ENCODE peak calls at places on chromosome 4, in seven cellular contexts. One of them, this sample, is unnamed.

GRCh38 chr4:83358410-83358809 is 23.8 kb upstream of the HPSE start:
- DNase-seq in aorta: no peak
- DNase-seq in fibroblast of lung: peak; percentile 44
- DNase-seq in upper lobe of right lung: no peak
- DNase-seq in H7: no peak
- DNase-seq in kidney: no peak
- DNase-seq in adrenal gland: no peak
- DNase-seq in this sample: no peak

GRCh38 chr4:15420642-15421041 is 7.2 kb upstream of the C1QTNF7 start:
- DNase-seq in aorta: no peak
- DNase-seq in adrenal gland: no peak
- DNase-seq in upper lobe of right lung: no peak
- DNase-seq in fibroblast of lung: peak; percentile 73
- DNase-seq in H7: no peak
- DNase-seq in kidney: no peak
- DNase-seq in this sample: no peak

GRCh38 chr4:52234539-52235174 is 183.6 kb downstream of the SPATA18 start:
- DNase-seq in aorta: no peak
- DNase-seq in adrenal gland: no peak
- DNase-seq in fibroblast of lung: peak; percentile 56
- DNase-seq in kidney: no peak
- DNase-seq in H7: peak; percentile 10
- DNase-seq in upper lobe of right lung: no peak
- DNase-seq in this sample: no peak

GRCh38 chr4:40446785-40447184 is 111.7 kb downstream of the CHRNA9 start:
- DNase-seq in fibroblast of lung: no peak
- DNase-seq in upper lobe of right lung: no peak
- DNase-seq in H7: no peak
- DNase-seq in aorta: no peak
- DNase-seq in kidney: no peak
- DNase-seq in adrenal gland: no peak
- DNase-seq in this sample: no peak

GRCh38 chr4:44914223-44914622 is 187.9 kb upstream of the GNPDA2 start:
- DNase-seq in adrenal gland: no peak
- DNase-seq in upper lobe of right lung: no peak
- DNase-seq in fibroblast of lung: no peak
- DNase-seq in H7: no peak
- DNase-seq in aorta: no peak
- DNase-seq in kidney: no peak
- DNase-seq in this sample: no peak

GRCh38 chr4:44257461-44257860 is 191.1 kb downstream of the KCTD8 start:
- DNase-seq in adrenal gland: no peak
- DNase-seq in aorta: no peak
- DNase-seq in kidney: no peak
- DNase-seq in fibroblast of lung: no peak
- DNase-seq in upper lobe of right lung: no peak
- DNase-seq in H7: no peak
- DNase-seq in this sample: no peak

GRCh38 chr4:101621120-101621519 is 169.4 kb upstream of the BANK1 start:
- DNase-seq in H7: no peak
- DNase-seq in fibroblast of lung: no peak
- DNase-seq in kidney: no peak
- DNase-seq in aorta: no peak
- DNase-seq in upper lobe of right lung: no peak
- DNase-seq in adrenal gland: no peak
- DNase-seq in this sample: no peak

GRCh38 chr4:10267066-10267465 is 150.5 kb upstream of the WDR1 start:
- DNase-seq in aorta: no peak
- DNase-seq in H7: no peak
- DNase-seq in upper lobe of right lung: no peak
- DNase-seq in adrenal gland: no peak
- DNase-seq in kidney: no peak
- DNase-seq in fibroblast of lung: no peak
- DNase-seq in this sample: no peak

GRCh38 chr4:112348488-112349158 is 51.5 kb downstream of the ALPK1 start:
- DNase-seq in aorta: peak; percentile 76
- DNase-seq in upper lobe of right lung: peak; percentile 63
- DNase-seq in kidney: peak; percentile 76
- DNase-seq in fibroblast of lung: peak; percentile 89
- DNase-seq in adrenal gland: peak; percentile 54
- DNase-seq in H7: peak; percentile 66
- DNase-seq in this sample: peak; percentile 34

GRCh38 chr4:54764501-54764900 is 106.7 kb downstream of the KIT start:
- DNase-seq in aorta: no peak
- DNase-seq in H7: no peak
- DNase-seq in upper lobe of right lung: no peak
- DNase-seq in adrenal gland: no peak
- DNase-seq in fibroblast of lung: no peak
- DNase-seq in kidney: no peak
- DNase-seq in this sample: no peak

GRCh38 chr4:172957216-172957615 is 211.4 kb upstream of the GALNT7 start:
- DNase-seq in fibroblast of lung: no peak
- DNase-seq in upper lobe of right lung: no peak
- DNase-seq in H7: no peak
- DNase-seq in kidney: no peak
- DNase-seq in adrenal gland: no peak
- DNase-seq in aorta: no peak
- DNase-seq in this sample: no peak

GRCh38 chr4:121597346-121597934 is 99.3 kb downstream of the ANXA5 start:
- DNase-seq in H7: no peak
- DNase-seq in aorta: no peak
- DNase-seq in fibroblast of lung: no peak
- DNase-seq in kidney: no peak
- DNase-seq in upper lobe of right lung: no peak
- DNase-seq in adrenal gland: no peak
- DNase-seq in this sample: no peak

GRCh38 chr4:105291920-105292319 is 145.2 kb downstream of the TET2 start:
- DNase-seq in H7: no peak
- DNase-seq in kidney: no peak
- DNase-seq in fibroblast of lung: peak; percentile 64
- DNase-seq in aorta: no peak
- DNase-seq in upper lobe of right lung: no peak
- DNase-seq in adrenal gland: no peak
- DNase-seq in this sample: peak; percentile 15

GRCh38 chr4:185513489-185514181 is 21.7 kb downstream of the PDLIM3 start:
- DNase-seq in upper lobe of right lung: no peak
- DNase-seq in kidney: no peak
- DNase-seq in adrenal gland: no peak
- DNase-seq in fibroblast of lung: peak; percentile 61
- DNase-seq in H7: no peak
- DNase-seq in aorta: no peak
- DNase-seq in this sample: peak; percentile 50

GRCh38 chr4:139958738-139959096 is 195.3 kb downstream of the MAML3 start:
- DNase-seq in aorta: no peak
- DNase-seq in H7: no peak
- DNase-seq in adrenal gland: no peak
- DNase-seq in kidney: no peak
- DNase-seq in upper lobe of right lung: no peak
- DNase-seq in fibroblast of lung: no peak
- DNase-seq in this sample: no peak

GRCh38 chr4:35525192-35525978 is 718.9 kb downstream of the ARAP2 start:
- DNase-seq in kidney: no peak
- DNase-seq in upper lobe of right lung: peak; percentile 51
- DNase-seq in fibroblast of lung: no peak
- DNase-seq in H7: peak; percentile 2
- DNase-seq in adrenal gland: no peak
- DNase-seq in aorta: no peak
- DNase-seq in this sample: no peak

GRCh38 chr4:177485528-177485927 is 43.3 kb upstream of the AGA start:
- DNase-seq in kidney: no peak
- DNase-seq in upper lobe of right lung: no peak
- DNase-seq in aorta: no peak
- DNase-seq in fibroblast of lung: peak; percentile 77
- DNase-seq in H7: no peak
- DNase-seq in adrenal gland: no peak
- DNase-seq in this sample: no peak

GRCh38 chr4:73434311-73434710 is 1.7 kb upstream of the AFP start:
- DNase-seq in kidney: no peak
- DNase-seq in H7: peak; percentile 34
- DNase-seq in aorta: no peak
- DNase-seq in adrenal gland: no peak
- DNase-seq in upper lobe of right lung: no peak
- DNase-seq in fibroblast of lung: peak; percentile 24
- DNase-seq in this sample: no peak

GRCh38 chr4:27662426-27662825 is 801.8 kb downstream of the STIM2 start:
- DNase-seq in fibroblast of lung: no peak
- DNase-seq in upper lobe of right lung: no peak
- DNase-seq in kidney: no peak
- DNase-seq in H7: no peak
- DNase-seq in adrenal gland: no peak
- DNase-seq in aorta: no peak
- DNase-seq in this sample: no peak

GRCh38 chr4:43607827-43608461 is 715.4 kb downstream of the GRXCR1 start:
- DNase-seq in aorta: no peak
- DNase-seq in kidney: no peak
- DNase-seq in H7: no peak
- DNase-seq in fibroblast of lung: no peak
- DNase-seq in adrenal gland: no peak
- DNase-seq in upper lobe of right lung: no peak
- DNase-seq in this sample: no peak

GRCh38 chr4:169410839-169411770 is 140.3 kb upstream of the SH3RF1 start:
- DNase-seq in H7: no peak
- DNase-seq in aorta: no peak
- DNase-seq in adrenal gland: peak; percentile 21
- DNase-seq in kidney: no peak
- DNase-seq in upper lobe of right lung: no peak
- DNase-seq in fibroblast of lung: peak; percentile 67
- DNase-seq in this sample: no peak

GRCh38 chr4:14111730-14112171 is 484.2 kb upstream of the BOD1L1 start:
- DNase-seq in fibroblast of lung: peak; percentile 11
- DNase-seq in upper lobe of right lung: no peak
- DNase-seq in adrenal gland: peak; percentile 17
- DNase-seq in aorta: no peak
- DNase-seq in kidney: no peak
- DNase-seq in H7: no peak
- DNase-seq in this sample: no peak

GRCh38 chr4:95556460-95556859 is 7.7 kb upstream of the UNC5C start:
- DNase-seq in fibroblast of lung: peak; percentile 69
- DNase-seq in H7: no peak
- DNase-seq in aorta: no peak
- DNase-seq in kidney: no peak
- DNase-seq in adrenal gland: peak; percentile 17
- DNase-seq in upper lobe of right lung: no peak
- DNase-seq in this sample: no peak

GRCh38 chr4:38566811-38567398 is 97.1 kb upstream of the KLF3 start:
- DNase-seq in kidney: no peak
- DNase-seq in fibroblast of lung: no peak
- DNase-seq in H7: no peak
- DNase-seq in aorta: no peak
- DNase-seq in adrenal gland: no peak
- DNase-seq in upper lobe of right lung: no peak
- DNase-seq in this sample: no peak

GRCh38 chr4:157048248-157048647 is 27.7 kb upstream of the GLRB start:
- DNase-seq in kidney: no peak
- DNase-seq in adrenal gland: peak; percentile 66
- DNase-seq in aorta: no peak
- DNase-seq in upper lobe of right lung: no peak
- DNase-seq in H7: no peak
- DNase-seq in fibroblast of lung: peak; percentile 94
- DNase-seq in this sample: no peak

GRCh38 chr4:4856071-4857000 is 3.1 kb upstream of the MSX1 start:
- DNase-seq in upper lobe of right lung: peak; percentile 62
- DNase-seq in aorta: no peak
- DNase-seq in H7: peak; percentile 83
- DNase-seq in adrenal gland: no peak
- DNase-seq in kidney: peak; percentile 58
- DNase-seq in fibroblast of lung: no peak
- DNase-seq in this sample: no peak
- H3K4me3 ChIP-seq in upper lobe of right lung: peak overlapping the region; percentile 28
- H3K4me3 ChIP-seq in aorta: peak overlapping the region; percentile 49
- H3K4me3 ChIP-seq in H7: no peak overlapping the region
- H3K4me3 ChIP-seq in adrenal gland: no peak overlapping the region
- H3K4me3 ChIP-seq in kidney: peak overlapping the region; percentile 25
- H3K4me3 ChIP-seq in fibroblast of lung: peak overlapping the region; percentile 26
- H3K4me3 ChIP-seq in this sample: peak overlapping the region; percentile 31

GRCh38 chr4:147480891-147481576 is at the start of gene EDNRA:
- DNase-seq in fibroblast of lung: peak; percentile 65
- DNase-seq in kidney: peak; percentile 83
- DNase-seq in adrenal gland: peak; percentile 17
- DNase-seq in upper lobe of right lung: peak; percentile 71
- DNase-seq in H7: peak; percentile 70
- DNase-seq in aorta: peak; percentile 84
- DNase-seq in this sample: no peak
- H3K4me3 ChIP-seq in fibroblast of lung: peak within 1 kb of the TSS; percentile 55
- H3K4me3 ChIP-seq in kidney: peak within 1 kb of the TSS; percentile 43
- H3K4me3 ChIP-seq in adrenal gland: no peak within 1 kb of the TSS
- H3K4me3 ChIP-seq in upper lobe of right lung: peak within 1 kb of the TSS; percentile 58
- H3K4me3 ChIP-seq in H7: peak within 1 kb of the TSS; percentile 45
- H3K4me3 ChIP-seq in aorta: peak within 1 kb of the TSS; percentile 86
- H3K4me3 ChIP-seq in this sample: no peak within 1 kb of the TSS

DNA sequence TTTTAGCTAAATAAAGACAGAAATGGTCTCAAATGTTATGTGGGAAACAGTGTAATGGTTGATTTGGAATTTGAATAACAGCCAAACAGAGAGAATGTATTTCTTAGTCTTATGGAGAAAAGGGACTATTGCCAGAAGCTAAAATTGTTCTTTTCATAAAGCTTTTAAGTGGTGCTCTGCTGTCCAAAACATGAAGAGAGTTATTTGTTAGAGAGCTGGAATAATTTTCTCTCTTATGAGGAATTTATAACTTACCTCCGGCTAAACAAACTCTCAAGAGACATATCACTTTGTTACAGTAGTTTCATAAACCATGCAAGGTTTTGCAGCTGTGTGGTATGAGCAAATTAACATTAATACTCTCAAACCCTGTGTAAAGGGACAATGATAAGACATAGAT is 28.6 kb downstream of the SULT1B1 start:
- DNase-seq in aorta: no peak
- DNase-seq in fibroblast of lung: peak; percentile 60
- DNase-seq in kidney: no peak
- DNase-seq in upper lobe of right lung: no peak
- DNase-seq in adrenal gland: no peak
- DNase-seq in H7: no peak
- DNase-seq in this sample: no peak
- H3K4me3 ChIP-seq in aorta: no peak overlapping the region
- H3K4me3 ChIP-seq in fibroblast of lung: no peak overlapping the region
- H3K4me3 ChIP-seq in kidney: no peak overlapping the region
- H3K4me3 ChIP-seq in upper lobe of right lung: no peak overlapping the region
- H3K4me3 ChIP-seq in adrenal gland: no peak overlapping the region
- H3K4me3 ChIP-seq in H7: no peak overlapping the region
- H3K4me3 ChIP-seq in this sample: no peak overlapping the region

DNA sequence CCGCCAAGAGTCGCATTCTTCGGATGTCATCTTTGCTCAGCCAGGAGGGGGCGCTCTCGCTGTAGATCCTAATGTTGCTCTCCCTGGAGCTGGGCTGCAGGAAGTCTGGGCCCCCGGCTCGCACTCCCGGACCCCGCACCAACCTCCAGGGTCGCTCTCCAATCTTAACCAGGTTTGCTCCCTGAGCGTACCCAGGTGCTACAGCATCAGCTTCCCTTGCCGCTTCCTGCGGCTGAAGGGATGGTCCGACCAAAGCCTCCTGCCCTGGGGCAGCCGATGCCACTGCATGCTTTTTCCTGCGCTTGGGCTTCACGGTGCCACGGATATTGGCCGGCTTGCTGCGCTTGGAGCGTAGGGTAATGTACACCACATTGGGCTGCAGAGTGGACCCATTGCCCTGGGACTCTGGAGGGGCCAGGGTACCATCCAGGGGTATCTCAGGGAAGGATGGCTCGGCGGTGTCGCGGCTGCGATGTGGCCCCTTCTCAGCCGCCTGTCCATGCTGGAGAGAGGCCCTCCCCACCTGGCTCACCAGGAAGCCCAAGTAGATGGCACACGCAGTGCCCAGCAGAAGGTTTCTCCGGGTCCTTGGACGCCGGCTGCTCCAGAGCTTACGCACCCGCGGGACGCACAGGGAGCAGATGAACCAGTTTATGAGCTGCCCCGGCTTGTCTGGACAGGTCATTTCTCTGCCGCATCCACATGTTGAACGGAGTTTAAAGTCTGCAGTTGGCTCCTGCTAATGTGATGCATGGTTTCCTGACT is 2.0 kb downstream of the GASK1B start:
- DNase-seq in adrenal gland: peak; percentile 80
- DNase-seq in aorta: peak; percentile 93
- DNase-seq in H7: peak; percentile 66
- DNase-seq in upper lobe of right lung: peak; percentile 78
- DNase-seq in kidney: peak; percentile 78
- DNase-seq in fibroblast of lung: peak; percentile 34
- DNase-seq in this sample: peak; percentile 64
- H3K4me3 ChIP-seq in adrenal gland: peak overlapping the region; percentile 34
- H3K4me3 ChIP-seq in aorta: peak overlapping the region; percentile 96
- H3K4me3 ChIP-seq in H7: no peak overlapping the region
- H3K4me3 ChIP-seq in upper lobe of right lung: peak overlapping the region; percentile 52
- H3K4me3 ChIP-seq in kidney: peak overlapping the region; percentile 41
- H3K4me3 ChIP-seq in fibroblast of lung: peak overlapping the region; percentile 43
- H3K4me3 ChIP-seq in this sample: peak overlapping the region; percentile 49

This sample was measured in Caco-2.